ENCODE peak calls at places on chromosome 5, in six cellular contexts. A, M, J, U, K and N are unnamed samples.

GRCh38 chr5:88391116-88391515 is 122.5 kb upstream of the TMEM161B start:
- DNase-seq in K (no peak), A (no peak), M (no peak), U (no peak), J (no peak), N (no peak)

GRCh38 chr5:163631846-163632245 is 126.4 kb downstream of the MAT2B start:
- DNase-seq in J (no peak), A (no peak), U (no peak), M (no peak), K (no peak), N (no peak)

GRCh38 chr5:30446456-30446855 is 747.0 kb upstream of the CDH6 start:
- DNase-seq in J (no peak), A (no peak), M (no peak), U (no peak), K (no peak), N (no peak)

GRCh38 chr5:159976921-159977320 is 32.0 kb upstream of the TTC1 start:
- DNase-seq in M (no peak), K (no peak), A (no peak), U (no peak), J (no peak), N (no peak)

GRCh38 chr5:88732181-88732633 is 150.8 kb downstream of the MEF2C start:
- DNase-seq in U (no peak), J (peak), A (no peak), K (peak), M (no peak), N (no peak)

GRCh38 chr5:122354293-122354692 is 42.3 kb downstream of the SNCAIP start:
- DNase-seq in M (no peak), J (no peak), K (no peak), U (no peak), A (no peak), N (no peak)

GRCh38 chr5:1698589-1699316 is 100.9 kb downstream of the MRPL36 start:
- DNase-seq in K (no peak), J (no peak), A (no peak), U (no peak), M (no peak), N (no peak)

GRCh38 chr5:153619706-153620105 is 129.2 kb downstream of the GRIA1 start:
- DNase-seq in U (no peak), M (no peak), A (no peak), K (no peak), J (peak), N (no peak)

GRCh38 chr5:68542207-68542606 is 326.7 kb downstream of the PIK3R1 start:
- DNase-seq in K (no peak), J (no peak), A (no peak), M (no peak), U (no peak), N (no peak)

GRCh38 chr5:64826541-64826940 is 57.8 kb downstream of the CWC27 start:
- DNase-seq in U (no peak), A (no peak), M (no peak), K (no peak), J (no peak), N (no peak)

GRCh38 chr5:159332800-159333563 is 2.7 kb upstream of the IL12B start:
- DNase-seq in M (no peak), U (no peak), K (no peak), J (no peak), A (no peak), N (no peak)

GRCh38 chr5:142845954-142846398 is 75.8 kb downstream of the ARHGAP26 start:
- DNase-seq in A (no peak), U (no peak), J (no peak), M (no peak), K (no peak), N (peak)

GRCh38 chr5:15495026-15495425 is 5.0 kb upstream of the FBXL7 start:
- DNase-seq in U (peak), M (no peak), J (no peak), A (no peak), K (no peak), N (no peak)

GRCh38 chr5:1105350-1106265 is 6.3 kb downstream of the SLC12A7 start:
- DNase-seq in M (peak), U (no peak), A (no peak), J (no peak), K (no peak), N (no peak)

GRCh38 chr5:83924891-83925290 is 204.2 kb upstream of the HAPLN1 start:
- DNase-seq in K (no peak), M (no peak), A (no peak), U (no peak), J (no peak), N (no peak)

GRCh38 chr5:100708625-100709171 is 173.5 kb downstream of the FAM174A start:
- DNase-seq in J (no peak), M (no peak), U (no peak), A (no peak), K (no peak), N (no peak)

GRCh38 chr5:1441166-1441865 is 3.9 kb downstream of the SLC6A3 start:
- DNase-seq in M (no peak), J (no peak), K (no peak), U (no peak), A (no peak), N (no peak)

GRCh38 chr5:165321912-165322311 is 1816.5 kb downstream of the MAT2B start:
- DNase-seq in U (peak), A (no peak), M (no peak), K (no peak), J (peak), N (no peak)

GRCh38 chr5:140344683-140345423 is 1.6 kb downstream of the HBEGF start:
- DNase-seq in U (no peak), J (peak), K (no peak), A (no peak), M (no peak), N (no peak)

GRCh38 chr5:82684659-82685058 is 392.5 kb downstream of the TMEM167A start:
- DNase-seq in M (no peak), K (no peak), U (no peak), A (no peak), J (no peak), N (no peak)

GRCh38 chr5:160083012-160083436 is 36.2 kb downstream of the PWWP2A start:
- DNase-seq in A (no peak), U (no peak), J (peak), M (no peak), K (no peak), N (no peak)

GRCh38 chr5:139644001-139644456 is 4.1 kb upstream of the CXXC5 start:
- DNase-seq in A (no peak), K (peak), U (no peak), M (peak), J (no peak), N (peak)

GRCh38 chr5:142618125-142618524 is 67.8 kb downstream of the FGF1 start:
- DNase-seq in M (no peak), K (no peak), J (peak), A (no peak), U (no peak), N (no peak)

GRCh38 chr5:76175051-76175666 is 92.0 kb downstream of the SV2C start:
- DNase-seq in A (no peak), M (peak), K (no peak), J (peak), U (peak), N (peak)

GRCh38 chr5:90866333-90866732 is 307.7 kb downstream of the ADGRV1 start:
- DNase-seq in U (no peak), J (no peak), A (no peak), K (no peak), M (no peak), N (no peak)

GRCh38 chr5:126182901-126183695 is 240.1 kb upstream of the GRAMD2B start:
- DNase-seq in K (peak), M (no peak), U (no peak), A (no peak), J (no peak), N (peak)

GRCh38 chr5:173395933-173396308 is 67.7 kb upstream of the STC2 start:
- DNase-seq in A (no peak), K (no peak), M (no peak), J (no peak), U (no peak), N (no peak)

GRCh38 chr5:87729786-87730185 is 317.1 kb upstream of the CCNH start:
- DNase-seq in J (no peak), K (no peak), U (no peak), A (no peak), M (no peak), N (no peak)

GRCh38 chr5:113608113-113608551 is 94.6 kb downstream of the YTHDC2 start:
- DNase-seq in U (no peak), K (no peak), M (no peak), J (no peak), A (no peak), N (no peak)

GRCh38 chr5:42715791-42716190 is 40.8 kb upstream of the CCDC152 start:
- DNase-seq in A (no peak), U (no peak), J (peak), K (no peak), M (no peak), N (no peak)

GRCh38 chr5:120451445-120451844 is 12.7 kb upstream of the PRR16 start:
- DNase-seq in A (no peak), U (no peak), J (no peak), M (no peak), K (no peak), N (no peak)

GRCh38 chr5:38641003-38641402 is 84.6 kb upstream of the LIFR start:
- DNase-seq in A (no peak), U (no peak), M (no peak), J (no peak), K (no peak), N (no peak)

GRCh38 chr5:35230043-35230611 is at the start of gene PRLR:
- DNase-seq in A (peak), J (peak), M (peak), U (no peak), K (peak), N (no peak)

GRCh38 chr5:156051972-156052371 is 275.0 kb upstream of the SGCD start:
- DNase-seq in M (no peak), A (no peak), K (no peak), U (no peak), J (no peak), N (no peak)

GRCh38 chr5:72621576-72621975 is 114.4 kb upstream of the ZNF366 start:
- DNase-seq in K (no peak), M (no peak), U (no peak), A (no peak), J (no peak), N (no peak)

GRCh38 chr5:52743970-52744369 is 43.7 kb upstream of the ITGA1 start:
- DNase-seq in M (no peak), K (no peak), A (no peak), J (peak), U (no peak), N (no peak)

GRCh38 chr5:104080646-104081175 is 518.1 kb upstream of the NUDT12 start:
- DNase-seq in K (no peak), J (no peak), U (no peak), A (no peak), M (no peak), N (no peak)

GRCh38 chr5:104081232-104081631 is 518.6 kb upstream of the NUDT12 start:
- DNase-seq in M (no peak), A (no peak), U (no peak), J (no peak), K (no peak), N (no peak)

GRCh38 chr5:104084896-104085295 is 522.3 kb upstream of the NUDT12 start:
- DNase-seq in M (no peak), J (no peak), A (no peak), U (no peak), K (no peak), N (peak)

DNA sequence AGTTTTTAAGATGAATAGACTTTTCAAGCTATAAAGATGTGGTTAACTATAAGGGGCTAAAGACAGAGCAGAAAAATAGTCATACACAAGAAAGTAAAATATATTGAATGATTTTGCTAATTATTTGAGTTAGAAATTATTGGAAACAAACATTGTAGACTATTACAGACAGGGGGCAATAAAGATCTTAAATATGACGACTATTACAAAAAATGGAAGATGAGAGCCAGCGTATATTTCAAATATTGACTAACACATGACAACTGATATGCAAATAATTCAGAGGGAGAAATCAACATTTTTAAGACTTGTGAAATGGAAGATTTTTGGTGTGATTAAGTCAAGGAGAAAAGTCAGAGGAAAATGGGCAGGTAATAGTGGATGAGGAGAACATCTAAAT is 520.2 kb upstream of the NUDT12 start:
- DNase-seq in J (no peak), K (no peak), A (no peak), M (no peak), U (no peak), N (no peak)
- TF ChIP-seq CTCF in J (no peak), K (no peak), A (no peak), M (no peak), U (no peak), N (no peak)

GRCh38 chr5:135544666-135545045 is 8.9 kb upstream of the NEUROG1 start:
- DNase-seq in J (no peak), M (no peak), A (no peak), K (no peak), U (no peak), N (no peak)

GRCh38 chr5:135541969-135542502 is 6.3 kb upstream of the NEUROG1 start:
- DNase-seq in A (no peak), J (no peak), U (no peak), M (no peak), K (no peak), N (no peak)

GRCh38 chr5:135546014-135546413 is 10.2 kb upstream of the NEUROG1 start:
- DNase-seq in J (no peak), M (no peak), K (no peak), U (no peak), A (no peak), N (no peak)

GRCh38 chr5:135545115-135545514 is 9.4 kb upstream of the NEUROG1 start:
- DNase-seq in U (no peak), J (no peak), A (no peak), M (no peak), K (no peak), N (no peak)

DNA sequence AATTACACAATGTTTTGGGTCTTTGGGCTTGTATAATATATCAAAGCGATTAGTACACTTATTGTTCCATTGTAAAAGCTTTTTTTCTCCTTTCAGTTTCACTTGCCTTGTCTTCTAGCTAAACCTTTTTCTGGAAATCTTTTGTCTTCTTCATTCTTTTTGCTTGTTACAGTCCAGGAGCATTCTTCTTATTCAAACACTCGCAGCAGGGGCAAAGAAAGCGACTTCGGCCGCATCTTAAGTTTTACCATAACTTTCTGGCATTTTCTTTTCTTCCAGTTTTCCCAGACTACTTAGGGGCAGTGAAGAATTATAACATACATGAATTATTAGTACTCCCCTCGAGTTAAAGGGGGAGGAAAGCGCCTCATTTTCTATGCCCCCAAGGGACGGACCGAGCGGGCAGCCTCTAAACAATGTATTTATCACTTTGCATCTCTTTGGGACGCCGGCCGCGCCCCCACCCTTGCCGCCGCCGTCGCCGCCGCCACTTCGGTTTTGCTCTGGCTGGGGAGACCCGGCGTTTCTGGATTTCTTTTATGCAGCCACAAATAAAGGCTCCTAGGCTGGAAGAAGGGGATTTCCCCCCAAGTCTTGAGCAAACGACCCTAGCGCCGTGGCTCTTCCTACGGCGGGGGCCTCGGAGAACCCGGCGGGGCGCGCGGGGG is 7.5 kb upstream of the NEUROG1 start:
- DNase-seq in U (no peak), J (no peak), A (no peak), M (no peak), K (no peak), N (no peak)
- H3K4me3 ChIP-seq in U (peak), J (no peak), A (peak), M (peak), K (peak), N (no peak)

DNA sequence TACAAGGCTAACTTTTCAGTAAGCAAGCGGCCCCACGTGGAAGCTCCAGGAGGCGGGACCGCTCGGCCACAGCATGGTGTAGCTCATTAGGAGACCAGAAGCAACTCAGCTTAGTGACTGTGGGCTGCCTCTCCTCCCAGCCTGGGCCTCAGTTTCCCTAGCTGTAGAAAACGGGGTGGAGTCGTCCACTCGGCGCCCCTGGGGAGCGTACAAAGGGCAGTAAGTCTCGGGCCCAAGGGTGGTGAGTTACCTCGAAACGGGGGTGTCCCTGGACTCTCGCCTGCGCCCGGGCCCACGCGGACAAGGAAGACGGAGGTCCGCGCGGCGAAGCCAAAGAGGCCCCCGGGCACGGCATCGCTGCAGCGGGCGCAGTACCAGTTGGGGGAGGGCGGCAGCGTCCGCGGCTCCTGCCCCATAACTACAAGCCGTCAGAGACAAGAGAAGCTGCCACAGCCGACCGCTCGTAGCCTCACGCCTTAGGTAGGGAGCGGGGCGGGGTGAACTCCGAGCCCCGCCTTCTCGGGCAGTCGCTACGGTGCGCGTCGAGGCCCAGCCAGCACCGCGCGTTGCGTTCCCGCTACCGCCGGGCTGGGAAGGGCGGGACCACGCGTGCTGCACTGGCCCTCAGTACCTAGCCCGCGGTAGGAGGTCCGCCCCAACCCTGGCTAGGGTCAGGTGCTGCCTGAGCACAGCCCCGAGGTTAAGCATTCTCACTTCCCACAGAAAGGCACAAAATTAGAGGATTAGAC is at the start of gene GEMIN5:
- DNase-seq in U (peak), K (peak), M (peak), J (peak), A (peak), N (peak)
- TF ChIP-seq CTCF in U (no peak), K (no peak), M (no peak), J (no peak), A (no peak), N (no peak)

DNA sequence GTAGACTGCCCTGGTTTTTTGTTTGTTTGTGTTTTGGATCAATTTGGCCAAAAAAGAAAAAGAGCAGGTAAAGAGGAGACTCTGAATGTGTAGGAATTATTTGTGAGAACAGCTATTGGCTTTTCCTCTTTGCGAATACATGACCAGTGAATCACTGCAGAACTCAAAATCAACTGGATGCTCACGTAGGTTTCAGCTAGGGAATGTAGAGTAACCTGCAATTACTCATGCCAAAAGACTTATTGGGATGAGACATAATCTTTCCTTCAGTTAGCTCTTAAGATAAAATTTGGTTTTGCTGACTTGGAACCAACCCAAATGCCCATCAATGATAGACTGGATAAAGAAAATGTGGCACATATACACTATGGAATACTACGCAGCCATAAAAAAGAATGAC is 348.0 kb downstream of the NPR3 start:
- DNase-seq in U (no peak), M (no peak), K (no peak), A (no peak), J (no peak), N (no peak)
- H3K4me3 ChIP-seq in U (no peak), M (no peak), K (no peak), A (no peak), J (no peak), N (no peak)

GRCh38 chr5:157989296-157989695 is 130.4 kb upstream of the CLINT1 start:
- DNase-seq in J (no peak), A (no peak), U (no peak), M (no peak), K (no peak), N (no peak)
- TF ChIP-seq CTCF in J (no peak), A (no peak), U (no peak), M (no peak), K (no peak), N (no peak)

DNA sequence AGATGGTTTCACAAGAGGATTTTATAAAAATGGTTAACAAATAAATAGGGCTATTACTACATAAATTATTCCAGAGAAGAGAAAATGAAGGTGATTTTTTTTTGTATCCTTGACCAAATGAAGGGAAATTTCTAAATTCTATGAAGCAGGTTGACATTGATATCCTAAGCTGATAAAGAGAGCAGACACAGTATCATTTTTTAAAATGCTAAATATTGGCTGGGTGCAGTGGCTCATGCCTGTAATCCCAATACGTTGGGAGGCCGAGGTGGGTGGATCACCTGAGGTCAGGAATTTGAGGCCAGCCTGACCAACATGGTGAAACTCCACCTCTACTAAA is 20.4 kb upstream of the UBTD2 start:
- DNase-seq in M (no peak), K (no peak), A (no peak), U (no peak), J (no peak), N (no peak)
- H3K4me3 ChIP-seq in M (no peak), K (no peak), A (no peak), U (no peak), J (no peak), N (no peak)